ENCODE peak calls at places on chromosome 1, in nine cellular contexts. T is AG09319; O is tibial nerve; G is RWPE1; A is LNCaP clone FGC; M is CD4-positive, alpha-beta T cell; L is tibial artery; Y is bronchial epithelial cell; D is left lung. W is an unnamed sample.
A peak's percentile ranks its signal among the peaks of the same experiment; 100 is the strongest.

GRCh38 chr1:207885129-207886032 is 25.5 kb downstream of the CD34 start:
- DNase-seq in T (peak; percentile 74), O (peak; percentile 76), G (peak; percentile 79), A (no peak), M (peak; percentile 58), L (peak; percentile 87), Y (peak; percentile 58), D (peak; percentile 89), W (no peak)

GRCh38 chr1:201903135-201903534 is 14.4 kb downstream of the SHISA4 start:
- DNase-seq in T (no peak), O (peak; percentile 60), G (no peak), A (no peak), M (no peak), L (peak; percentile 86), Y (no peak), D (no peak), W (no peak)

GRCh38 chr1:206836111-206836510 is 29.3 kb upstream of the IL20 start:
- DNase-seq in T (no peak), O (no peak), G (no peak), A (no peak), M (no peak), L (no peak), Y (peak; percentile 34), D (no peak), W (no peak)

GRCh38 chr1:63729227-63729620 is 44.6 kb upstream of the ROR1 start:
- DNase-seq in T (no peak), O (no peak), G (no peak), A (no peak), M (no peak), L (no peak), Y (no peak), D (no peak), W (no peak)

GRCh38 chr1:43608789-43609188 is 41.2 kb upstream of the KDM4A start:
- DNase-seq in T (no peak), O (no peak), G (no peak), A (no peak), M (no peak), L (no peak), Y (no peak), D (no peak), W (no peak)

GRCh38 chr1:27318596-27318995 is 3.4 kb upstream of the TMEM222 start:
- DNase-seq in T (peak; percentile 27), O (no peak), G (no peak), A (no peak), M (no peak), L (no peak), Y (no peak), D (no peak), W (peak; percentile 11)

GRCh38 chr1:73144321-73144720 is 862.0 kb upstream of the NEGR1 start:
- DNase-seq in T (no peak), O (no peak), G (no peak), A (no peak), M (no peak), L (no peak), Y (no peak), D (no peak), W (no peak)

GRCh38 chr1:192901500-192901899 is 92.7 kb downstream of the RGS2 start:
- DNase-seq in T (no peak), O (no peak), G (peak; percentile 33), A (no peak), M (no peak), L (no peak), Y (peak; percentile 89), D (no peak), W (no peak)

GRCh38 chr1:194466706-194467105 is 1280.3 kb upstream of the B3GALT2 start:
- DNase-seq in T (no peak), O (no peak), G (peak; percentile 3), A (no peak), M (no peak), L (no peak), Y (no peak), D (no peak), W (no peak)

GRCh38 chr1:117828206-117828605 is 101.2 kb downstream of the GDAP2 start:
- DNase-seq in T (no peak), O (peak; percentile 47), G (no peak), A (no peak), M (no peak), L (peak; percentile 81), Y (no peak), D (peak; percentile 60), W (peak; percentile 90)

GRCh38 chr1:63487336-63488065 is 35.5 kb downstream of the ITGB3BP start:
- DNase-seq in T (no peak), O (no peak), G (no peak), A (peak; percentile 80), M (no peak), L (no peak), Y (peak; percentile 93), D (no peak), W (no peak)

GRCh38 chr1:183633676-183634343 is 1.8 kb downstream of the ARPC5 start:
- DNase-seq in T (peak; percentile 76), O (no peak), G (peak; percentile 50), A (peak; percentile 58), M (no peak), L (no peak), Y (peak; percentile 75), D (no peak), W (no peak)

GRCh38 chr1:15146971-15147376 is 6.6 kb upstream of the TMEM51 start:
- DNase-seq in T (no peak), O (no peak), G (no peak), A (no peak), M (no peak), L (no peak), Y (no peak), D (no peak), W (no peak)

GRCh38 chr1:55479970-55480369 is 264.8 kb upstream of the USP24 start:
- DNase-seq in T (no peak), O (no peak), G (no peak), A (no peak), M (no peak), L (no peak), Y (no peak), D (no peak), W (no peak)

GRCh38 chr1:237041795-237042466 is at the start of gene RYR2:
- DNase-seq in T (no peak), O (no peak), G (no peak), A (no peak), M (no peak), L (no peak), Y (no peak), D (peak; percentile 68), W (peak; percentile 65)

GRCh38 chr1:100184536-100184935 is 6.5 kb upstream of the LRRC39 start:
- DNase-seq in T (no peak), O (no peak), G (no peak), A (no peak), M (no peak), L (no peak), Y (no peak), D (no peak), W (no peak)

DNA sequence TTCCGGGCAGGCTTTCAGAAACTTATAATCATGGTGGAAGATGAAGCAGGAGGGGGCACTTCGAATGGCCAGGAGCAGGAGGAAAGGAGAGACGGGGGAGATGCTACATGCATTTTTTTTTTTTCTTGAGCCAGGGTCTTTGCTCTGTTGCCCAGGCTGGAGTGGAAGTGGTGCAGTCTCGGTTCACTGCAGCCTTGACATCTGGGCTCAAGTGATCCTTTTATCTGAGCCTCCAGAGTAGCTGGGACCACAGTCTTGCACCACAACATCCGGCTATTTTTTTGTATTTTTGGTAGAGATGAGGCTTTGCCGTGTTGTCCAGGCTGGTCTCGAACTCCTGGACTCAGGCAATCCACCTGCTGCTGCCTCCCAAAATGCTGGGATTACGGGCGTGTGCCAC is 61.6 kb downstream of the SELENOF start:
- DNase-seq in T (no peak), O (no peak), G (no peak), A (no peak), M (no peak), L (no peak), Y (no peak), D (no peak), W (no peak)
- TF ChIP-seq CTCF in T (no peak), O (no peak), G (no peak), A (no peak), M (no peak), L (no peak), Y (no peak), D (no peak), W (no peak)

GRCh38 chr1:32205401-32206370 is at the start of gene IQCC:
- DNase-seq in T (peak; percentile 45), O (peak; percentile 72), G (peak; percentile 85), A (no peak), M (peak; percentile 79), L (peak; percentile 78), Y (peak; percentile 70), D (peak; percentile 96), W (no peak)
- TF ChIP-seq CTCF in T (no peak), O (no peak), G (no peak), A (no peak), M (no peak), L (no peak), Y (no peak), D (no peak), W (no peak)

GRCh38 chr1:36447450-36447849 is 2.8 kb downstream of the OSCP1 start:
- DNase-seq in T (no peak), O (no peak), G (no peak), A (no peak), M (no peak), L (no peak), Y (no peak), D (no peak), W (no peak)

GRCh38 chr1:36450919-36451305 is 661 bp upstream of the OSCP1 start:
- DNase-seq in T (no peak), O (no peak), G (no peak), A (no peak), M (no peak), L (no peak), Y (no peak), D (no peak), W (no peak)

GRCh38 chr1:36450270-36450918 is at the start of gene OSCP1:
- DNase-seq in T (peak; percentile 94), O (peak; percentile 97), G (peak; percentile 100), A (peak; percentile 91), M (peak; percentile 73), L (peak; percentile 97), Y (peak; percentile 86), D (peak; percentile 96), W (peak; percentile 98)

GRCh38 chr1:36446780-36447179 is 3.5 kb downstream of the OSCP1 start:
- DNase-seq in T (no peak), O (no peak), G (no peak), A (no peak), M (no peak), L (no peak), Y (no peak), D (no peak), W (no peak)

DNA sequence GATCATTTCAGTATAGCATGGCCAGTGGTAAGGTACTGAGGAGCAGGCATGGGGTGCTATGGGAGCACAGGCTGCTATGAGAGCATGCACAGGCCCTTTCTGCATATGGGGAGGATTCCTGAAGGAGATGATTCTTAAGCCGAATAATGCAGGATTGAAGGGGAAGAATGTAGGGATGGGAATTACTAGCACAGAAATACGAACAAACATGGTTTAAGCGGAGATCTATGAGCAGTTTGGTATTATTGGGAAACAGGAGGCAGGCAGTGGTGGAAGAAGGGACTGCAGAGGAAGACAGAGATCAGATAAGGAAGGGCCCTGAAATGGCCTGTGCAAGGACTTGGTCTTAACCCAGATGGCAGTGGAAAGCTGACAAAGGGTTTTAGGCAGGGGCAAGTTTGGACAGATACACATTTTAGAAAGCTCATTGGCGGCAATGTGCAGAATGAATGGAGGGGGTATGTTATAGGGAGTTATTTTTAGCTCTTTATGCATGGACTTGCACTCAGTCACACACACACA is 1.7 kb downstream of the OSCP1 start:
- DNase-seq in T (no peak), O (no peak), G (peak; percentile 64), A (no peak), M (no peak), L (no peak), Y (peak; percentile 88), D (no peak), W (no peak)
- TF ChIP-seq CTCF in T (no peak), O (no peak), G (no peak), A (no peak), M (no peak), L (no peak), Y (no peak), D (no peak), W (no peak)

GRCh38 chr1:172609528-172609927 is 49.4 kb upstream of the FASLG start:
- DNase-seq in T (no peak), O (no peak), G (peak; percentile 2), A (no peak), M (no peak), L (no peak), Y (peak; percentile 53), D (no peak), W (no peak)
- TF ChIP-seq CTCF in T (no peak), O (no peak), G (peak; percentile 13), A (peak; percentile 65), M (peak; percentile 84), L (no peak), Y (no peak), D (no peak), W (peak; percentile 69)